ENCODE peak calls at places on chromosome X, in ten cellular contexts. Y, A, R, C, F, T, H, S, W and G are unnamed samples.

GRCh38 chrX:37825225-37825842 is 22.0 kb downstream of the DYNLT3 start:
- DNase-seq in Y (peak; percentile 33), A (no peak), R (no peak), C (peak; percentile 18), F (peak; percentile 61), T (peak; percentile 26), H (peak; percentile 77), S (peak; percentile 38), W (peak; percentile 6), G (peak; percentile 26)

GRCh38 chrX:105527759-105528158 is 294.6 kb upstream of the NRK start:
- DNase-seq in Y (no peak), A (no peak), R (no peak), C (no peak), F (no peak), T (peak; percentile 12), H (no peak), S (no peak), W (no peak), G (no peak)

GRCh38 chrX:39903937-39904336 is 193.8 kb downstream of the BCOR start:
- DNase-seq in Y (no peak), A (no peak), R (no peak), C (peak; percentile 48), F (peak; percentile 89), T (no peak), H (no peak), S (peak; percentile 38), W (peak; percentile 8), G (peak; percentile 71)

GRCh38 chrX:70664726-70665125 is 220.1 kb downstream of the DLG3 start:
- DNase-seq in Y (no peak), A (no peak), R (no peak), C (peak; percentile 10), F (peak; percentile 49), T (no peak), H (peak; percentile 46), S (peak; percentile 34), W (no peak), G (peak; percentile 9)

GRCh38 chrX:120290107-120290506 is 21.2 kb downstream of the TMEM255A start:
- DNase-seq in Y (no peak), A (no peak), R (no peak), C (no peak), F (no peak), T (no peak), H (no peak), S (no peak), W (no peak), G (no peak)

GRCh38 chrX:119541188-119541587 is 24.0 kb downstream of the STEEP1 start:
- DNase-seq in Y (no peak), A (peak; percentile 33), R (no peak), C (peak; percentile 71), F (peak; percentile 71), T (no peak), H (no peak), S (peak; percentile 55), W (no peak), G (no peak)

GRCh38 chrX:118823263-118824172 is at the start of gene ZCCHC12:
- DNase-seq in Y (peak; percentile 71), A (no peak), R (peak; percentile 58), C (peak; percentile 45), F (peak; percentile 40), T (peak; percentile 20), H (peak; percentile 87), S (peak; percentile 26), W (no peak), G (peak; percentile 25)

GRCh38 chrX:132613801-132614200 is 125.0 kb upstream of the MBNL3 start:
- DNase-seq in Y (no peak), A (no peak), R (no peak), C (no peak), F (no peak), T (no peak), H (no peak), S (no peak), W (no peak), G (no peak)

GRCh38 chrX:30935985-30936384 is 46.9 kb upstream of the TAB3 start:
- DNase-seq in Y (peak; percentile 54), A (no peak), R (no peak), C (peak; percentile 25), F (peak; percentile 36), T (no peak), H (peak; percentile 56), S (peak; percentile 21), W (no peak), G (peak; percentile 19)

GRCh38 chrX:40100141-40100536 is 2.4 kb upstream of the BCOR start:
- DNase-seq in Y (no peak), A (no peak), R (no peak), C (no peak), F (peak; percentile 60), T (no peak), H (peak; percentile 73), S (no peak), W (no peak), G (peak; percentile 20)

GRCh38 chrX:28586291-28586690 is 955 bp upstream of the IL1RAPL1 start:
- DNase-seq in Y (no peak), A (no peak), R (peak; percentile 34), C (no peak), F (peak; percentile 20), T (peak; percentile 19), H (no peak), S (no peak), W (no peak), G (no peak)

GRCh38 chrX:95058815-95059214 is 1384.8 kb downstream of the FAM133A start:
- DNase-seq in Y (no peak), A (no peak), R (no peak), C (peak; percentile 82), F (peak; percentile 62), T (no peak), H (no peak), S (peak; percentile 1), W (no peak), G (peak; percentile 72)

GRCh38 chrX:13028871-13029336 is 15.5 kb downstream of the FAM9C start:
- DNase-seq in Y (no peak), A (no peak), R (no peak), C (no peak), F (peak; percentile 85), T (no peak), H (no peak), S (peak; percentile 82), W (no peak), G (peak; percentile 70)

GRCh38 chrX:40107291-40108083 is 9.7 kb upstream of the BCOR start:
- DNase-seq in Y (peak; percentile 85), A (no peak), R (peak; percentile 52), C (peak; percentile 52), F (peak; percentile 64), T (peak; percentile 57), H (no peak), S (peak; percentile 74), W (no peak), G (no peak)

GRCh38 chrX:73767017-73767416 is 204.0 kb downstream of the CHIC1 start:
- DNase-seq in Y (no peak), A (no peak), R (no peak), C (no peak), F (no peak), T (no peak), H (no peak), S (no peak), W (no peak), G (no peak)

GRCh38 chrX:124467202-124467601 is 120.8 kb downstream of the SH2D1A start:
- DNase-seq in Y (no peak), A (no peak), R (no peak), C (no peak), F (no peak), T (no peak), H (no peak), S (no peak), W (no peak), G (no peak)

GRCh38 chrX:135391734-135392133 is 30.0 kb upstream of the SMIM10L2A start:
- DNase-seq in Y (no peak), A (no peak), R (no peak), C (no peak), F (no peak), T (no peak), H (no peak), S (no peak), W (no peak), G (no peak)

GRCh38 chrX:37060999-37061398 is 52.8 kb downstream of the FAM47C start:
- DNase-seq in Y (no peak), A (peak; percentile 17), R (no peak), C (peak; percentile 45), F (peak; percentile 72), T (no peak), H (peak; percentile 71), S (peak; percentile 35), W (no peak), G (peak; percentile 46)

GRCh38 chrX:51641421-51642021 is 22.8 kb upstream of the CENPVL3 start:
- DNase-seq in Y (no peak), A (peak; percentile 5), R (no peak), C (peak; percentile 31), F (peak; percentile 68), T (no peak), H (peak; percentile 32), S (peak; percentile 39), W (no peak), G (peak; percentile 19)

GRCh38 chrX:119690921-119691716 is 1.8 kb downstream of the SEPTIN6 start:
- DNase-seq in Y (no peak), A (no peak), R (no peak), C (no peak), F (no peak), T (peak; percentile 20), H (peak; percentile 72), S (no peak), W (peak; percentile 51), G (peak; percentile 8)

GRCh38 chrX:154800508-154801207 is 4.6 kb downstream of the MPP1 start:
- DNase-seq in Y (no peak), A (no peak), R (no peak), C (no peak), F (peak; percentile 56), T (no peak), H (peak; percentile 38), S (no peak), W (no peak), G (no peak)

GRCh38 chrX:23389196-23389792 is 54.6 kb downstream of the PTCHD1 start:
- DNase-seq in Y (no peak), A (no peak), R (no peak), C (no peak), F (no peak), T (no peak), H (no peak), S (no peak), W (no peak), G (no peak)

GRCh38 chrX:43655961-43656494 is at the start of gene MAOA:
- DNase-seq in Y (peak; percentile 56), A (no peak), R (peak; percentile 29), C (no peak), F (peak; percentile 33), T (peak; percentile 59), H (peak; percentile 57), S (no peak), W (no peak), G (no peak)

GRCh38 chrX:153598541-153599191 is at the start of gene CCNQ:
- DNase-seq in Y (peak; percentile 31), A (no peak), R (peak; percentile 11), C (peak; percentile 5), F (peak; percentile 15), T (no peak), H (peak; percentile 56), S (peak; percentile 32), W (no peak), G (peak; percentile 28)

GRCh38 chrX:131633285-131633917 is 89.5 kb downstream of the OR13H1 start:
- DNase-seq in Y (peak; percentile 54), A (peak; percentile 50), R (peak; percentile 6), C (peak; percentile 40), F (peak; percentile 68), T (peak; percentile 22), H (peak; percentile 43), S (peak; percentile 65), W (no peak), G (peak; percentile 34)

GRCh38 chrX:42738552-42738951 is 39.4 kb downstream of the PPP1R2C start:
- DNase-seq in Y (no peak), A (no peak), R (no peak), C (no peak), F (no peak), T (no peak), H (no peak), S (no peak), W (no peak), G (no peak)

GRCh38 chrX:15405846-15406245 is 21.6 kb upstream of the VEGFD start:
- DNase-seq in Y (no peak), A (no peak), R (no peak), C (no peak), F (no peak), T (no peak), H (no peak), S (no peak), W (no peak), G (no peak)

GRCh38 chrX:131881194-131881593 is 141.9 kb upstream of the STK26 start:
- DNase-seq in Y (no peak), A (no peak), R (no peak), C (no peak), F (no peak), T (no peak), H (no peak), S (no peak), W (no peak), G (no peak)